ENCODE peak calls at places on chromosomes 5 and 9, in nine cellular contexts. I, D, L, G, J, E, T, B and V are unnamed samples.

GRCh38 chr9:72661401-72662135 is 140.2 kb downstream of the TMC1 start:
- DNase-seq in L (no peak), B (no peak), T (no peak), G (no peak), I (no peak), E (no peak), D (peak; percentile 78), J (peak; percentile 41), V (no peak)

GRCh38 chr9:73152953-73153352 is 1.3 kb downstream of the ANXA1 start:
- DNase-seq in J (no peak), I (no peak), T (no peak), L (no peak), D (no peak), G (no peak), B (no peak), E (no peak), V (no peak)

GRCh38 chr9:93670208-93671029 is 94.0 kb downstream of the PHF2 start:
- DNase-seq in G (peak; percentile 15), E (no peak), T (no peak), I (no peak), L (peak; percentile 7), D (no peak), B (no peak), J (peak; percentile 14), V (no peak)

GRCh38 chr5:40688127-40688756 is 8.5 kb downstream of the PTGER4 start:
- DNase-seq in L (peak; percentile 78), I (peak; percentile 74), D (peak; percentile 67), G (peak; percentile 78), E (peak; percentile 82), B (peak; percentile 12), J (peak; percentile 94), T (peak; percentile 69), V (no peak)

GRCh38 chr9:100064872-100065581 is 33.8 kb downstream of the ERP44 start:
- DNase-seq in I (no peak), T (no peak), B (no peak), E (no peak), L (no peak), G (no peak), D (peak; percentile 80), J (peak; percentile 75), V (no peak)

GRCh38 chr5:40266952-40267351 is 412.8 kb upstream of the PTGER4 start:
- DNase-seq in L (no peak), G (no peak), I (no peak), T (no peak), J (no peak), E (no peak), B (no peak), D (peak; percentile 55), V (no peak)

GRCh38 chr5:33843579-33843978 is 48.2 kb downstream of the ADAMTS12 start:
- DNase-seq in L (no peak), T (no peak), J (peak; percentile 58), D (peak; percentile 87), I (no peak), G (no peak), E (no peak), B (no peak), V (no peak)

GRCh38 chr5:69086206-69086605 is 7.6 kb upstream of the SLC30A5 start:
- DNase-seq in D (no peak), B (no peak), J (no peak), E (no peak), L (no peak), T (no peak), I (no peak), G (no peak), V (no peak)

GRCh38 chr5:126265917-126266316 is 157.3 kb upstream of the GRAMD2B start:
- DNase-seq in T (no peak), J (no peak), B (no peak), E (no peak), L (no peak), I (no peak), G (no peak), D (peak; percentile 17), V (no peak)

GRCh38 chr5:135105105-135105484 is 71.1 kb upstream of the PITX1 start:
- DNase-seq in T (no peak), L (no peak), G (no peak), B (no peak), E (no peak), I (no peak), J (no peak), D (no peak), V (no peak)

GRCh38 chr9:129166962-129167557 is 11.0 kb downstream of the IER5L start:
- DNase-seq in B (peak; percentile 38), J (peak; percentile 75), L (peak; percentile 71), I (peak; percentile 88), D (peak; percentile 89), E (peak; percentile 92), G (peak; percentile 84), T (peak; percentile 97), V (no peak)

GRCh38 chr9:114092336-114092735 is 6.8 kb downstream of the KIF12 start:
- DNase-seq in D (no peak), G (peak; percentile 8), J (no peak), T (no peak), B (no peak), E (no peak), I (no peak), L (no peak), V (no peak)

GRCh38 chr9:118896356-118897000 is 472.8 kb downstream of the BRINP1 start:
- DNase-seq in G (no peak), I (no peak), D (no peak), E (no peak), L (no peak), J (no peak), T (no peak), B (no peak), V (no peak)

GRCh38 chr5:16152601-16153568 is 26.7 kb downstream of the MARCHF11 start:
- DNase-seq in J (no peak), B (no peak), T (no peak), L (no peak), E (no peak), I (no peak), G (no peak), D (peak; percentile 2), V (no peak)

GRCh38 chr9:84153885-84154284 is 173.3 kb downstream of the RMI1 start:
- DNase-seq in L (no peak), I (no peak), D (no peak), J (peak; percentile 43), T (no peak), G (no peak), B (no peak), E (no peak), V (no peak)

GRCh38 chr9:23044549-23044948 is 597.9 kb downstream of the DMRTA1 start:
- DNase-seq in T (no peak), G (no peak), D (peak; percentile 8), L (no peak), B (no peak), E (no peak), I (no peak), J (no peak), V (no peak)

GRCh38 chr5:91311697-91312501 is 71.2 kb downstream of the ARRDC3 start:
- DNase-seq in E (no peak), T (peak; percentile 86), L (peak; percentile 49), D (peak; percentile 97), G (peak; percentile 85), J (peak; percentile 99), B (peak; percentile 25), I (peak; percentile 86), V (peak; percentile 80)

DNA sequence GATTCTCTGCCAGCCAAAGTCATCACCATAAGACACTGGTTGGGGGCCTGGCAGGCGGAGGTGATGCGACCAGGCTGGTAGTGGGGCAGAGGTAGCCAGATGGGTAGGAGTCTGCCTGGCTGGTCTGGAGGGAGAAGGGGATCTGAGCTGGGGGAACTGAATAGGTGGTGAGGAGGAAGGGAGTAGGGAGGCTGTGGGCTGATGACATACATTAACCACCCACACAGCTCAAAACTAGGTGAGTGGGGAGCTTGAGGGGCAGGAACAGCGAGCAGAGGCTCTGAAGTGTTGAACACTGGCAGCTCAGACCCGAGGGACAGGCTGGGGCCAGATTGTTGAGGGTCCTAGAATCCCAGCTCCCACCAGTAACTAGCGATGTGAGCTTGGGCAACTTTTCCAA is 80.9 kb downstream of the DAB2IP start:
- DNase-seq in T (no peak), B (no peak), D (no peak), L (no peak), I (no peak), G (no peak), J (no peak), E (no peak), V (no peak)
- H3K27ac ChIP-seq in T (no peak overlapping the region), B (peak overlapping the region; percentile 29), D (no peak overlapping the region), L (no peak overlapping the region), I (peak overlapping the region; percentile 48), G (peak overlapping the region; percentile 46), J (no peak overlapping the region), E (no peak overlapping the region), V (no peak overlapping the region)

DNA sequence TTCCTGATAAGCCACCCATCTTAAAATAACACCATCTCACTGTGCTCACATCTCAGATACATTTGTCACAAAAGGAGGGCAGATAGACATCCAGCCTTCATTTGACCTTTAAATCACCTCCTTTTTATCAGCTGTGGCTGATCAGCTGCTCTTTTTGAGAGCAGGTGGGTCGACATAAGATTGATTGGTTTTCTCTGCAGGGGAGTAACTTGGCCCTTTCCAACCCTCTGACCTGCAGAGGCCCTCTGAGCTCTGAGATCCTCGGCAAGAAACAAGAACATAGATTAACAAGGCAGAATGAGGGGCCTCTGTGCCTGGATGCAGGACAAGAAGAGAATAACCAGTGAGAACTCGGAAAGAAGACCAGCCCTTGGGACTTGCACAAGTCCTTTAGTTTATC is 33.5 kb upstream of the GLRA1 start:
- DNase-seq in D (no peak), I (no peak), G (no peak), L (no peak), J (no peak), E (no peak), B (no peak), T (no peak), V (no peak)
- H3K9me3 ChIP-seq in D (no peaks in the 10 kb centered on the region), I (no peaks in the 10 kb centered on the region), G (no peaks in the 10 kb centered on the region), L (no peaks in the 10 kb centered on the region), J (no peaks in the 10 kb centered on the region), E (no peaks in the 10 kb centered on the region), B (no peaks in the 10 kb centered on the region), T (no peaks in the 10 kb centered on the region), V (no peaks in the 10 kb centered on the region)

DNA sequence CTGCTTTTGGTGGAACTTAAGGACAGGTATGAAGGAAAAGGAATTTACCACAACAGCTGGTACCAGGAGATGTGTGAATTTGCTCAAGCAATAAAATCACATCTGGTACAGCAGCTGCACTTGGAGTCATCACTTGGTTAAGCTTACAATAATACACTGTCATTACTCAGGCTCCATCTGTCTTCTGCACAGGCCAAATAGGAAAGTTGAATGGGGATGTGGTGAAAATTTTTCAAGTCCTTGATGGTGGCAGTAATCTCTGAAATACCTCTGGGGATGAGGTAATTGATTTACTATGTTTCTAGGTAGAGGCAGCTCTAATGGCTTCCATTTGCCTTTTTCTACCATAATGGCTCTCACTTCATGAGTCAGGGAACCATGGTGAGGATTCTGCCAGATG is 206.7 kb upstream of the ATP10B start:
- DNase-seq in J (no peak), I (no peak), B (no peak), G (no peak), D (no peak), L (no peak), T (no peak), E (no peak), V (no peak)
- H3K4me1 ChIP-seq in J (no peaks in the 10 kb centered on the region), I (no peaks in the 10 kb centered on the region), B (no peaks in the 10 kb centered on the region), G (no peaks in the 10 kb centered on the region), D (no peaks in the 10 kb centered on the region), L (no peaks in the 10 kb centered on the region), T (no peaks in the 10 kb centered on the region), E (no peaks in the 10 kb centered on the region), V (no peaks in the 10 kb centered on the region)

GRCh38 chr9:111631071-111631971 is at the start of gene DNAJC25:
- DNase-seq in J (peak; percentile 99), B (peak; percentile 82), L (peak; percentile 95), D (peak; percentile 98), T (peak; percentile 99), G (peak; percentile 94), I (peak; percentile 98), E (peak; percentile 99), V (peak; percentile 88)
- H3K27ac ChIP-seq in J (peak within 1 kb of the TSS; percentile 87), B (peak within 1 kb of the TSS; percentile 96), L (peak within 1 kb of the TSS; percentile 93), D (peak within 1 kb of the TSS; percentile 88), T (peak within 1 kb of the TSS; percentile 89), G (peak within 1 kb of the TSS; percentile 86), I (peak within 1 kb of the TSS; percentile 93), E (peak within 1 kb of the TSS; percentile 81), V (peak within 1 kb of the TSS; percentile 68)